ENCODE peak calls at places on chromosomes 1 and 21, in eight cellular contexts. One of them, this sample, is unnamed.

GRCh38 chr21:36910581-36911307 is 55.7 kb downstream of the HLCS start:
- DNase-seq in fibroblast of villous mesenchyme: peak
- DNase-seq in ascending aorta: no peak
- DNase-seq in mammary epithelial cell: no peak
- DNase-seq in endothelial cell: no peak
- DNase-seq in colonic mucosa: no peak
- DNase-seq in esophagus squamous epithelium: no peak
- DNase-seq in cardiac muscle cell: no peak
- DNase-seq in this sample: no peak

GRCh38 chr1:57270926-57271698 is 152.7 kb downstream of the DAB1 start:
- DNase-seq in fibroblast of villous mesenchyme: no peak
- DNase-seq in ascending aorta: no peak
- DNase-seq in mammary epithelial cell: no peak
- DNase-seq in endothelial cell: no peak
- DNase-seq in colonic mucosa: no peak
- DNase-seq in esophagus squamous epithelium: no peak
- DNase-seq in cardiac muscle cell: no peak
- DNase-seq in this sample: no peak

GRCh38 chr1:58487002-58487401 is 59.5 kb downstream of the OMA1 start:
- DNase-seq in fibroblast of villous mesenchyme: no peak
- DNase-seq in ascending aorta: no peak
- DNase-seq in mammary epithelial cell: no peak
- DNase-seq in endothelial cell: no peak
- DNase-seq in colonic mucosa: no peak
- DNase-seq in esophagus squamous epithelium: no peak
- DNase-seq in cardiac muscle cell: no peak
- DNase-seq in this sample: no peak

GRCh38 chr1:22529901-22530621 is 33.2 kb upstream of the EPHA8 start:
- DNase-seq in fibroblast of villous mesenchyme: no peak
- DNase-seq in ascending aorta: no peak
- DNase-seq in mammary epithelial cell: no peak
- DNase-seq in endothelial cell: no peak
- DNase-seq in colonic mucosa: no peak
- DNase-seq in esophagus squamous epithelium: no peak
- DNase-seq in cardiac muscle cell: no peak
- DNase-seq in this sample: no peak

GRCh38 chr1:41689596-41689995 is 205.1 kb upstream of the EDN2 start:
- DNase-seq in fibroblast of villous mesenchyme: no peak
- DNase-seq in ascending aorta: no peak
- DNase-seq in mammary epithelial cell: no peak
- DNase-seq in endothelial cell: no peak
- DNase-seq in colonic mucosa: no peak
- DNase-seq in esophagus squamous epithelium: no peak
- DNase-seq in cardiac muscle cell: no peak
- DNase-seq in this sample: no peak

GRCh38 chr1:59265622-59266021 is 31.3 kb upstream of the FGGY start:
- DNase-seq in fibroblast of villous mesenchyme: no peak
- DNase-seq in ascending aorta: no peak
- DNase-seq in mammary epithelial cell: no peak
- DNase-seq in endothelial cell: no peak
- DNase-seq in colonic mucosa: no peak
- DNase-seq in esophagus squamous epithelium: no peak
- DNase-seq in cardiac muscle cell: no peak
- DNase-seq in this sample: no peak

GRCh38 chr1:97647776-97648175 is 273.1 kb downstream of the DPYD start:
- DNase-seq in fibroblast of villous mesenchyme: peak
- DNase-seq in ascending aorta: no peak
- DNase-seq in mammary epithelial cell: peak
- DNase-seq in endothelial cell: no peak
- DNase-seq in colonic mucosa: no peak
- DNase-seq in esophagus squamous epithelium: no peak
- DNase-seq in cardiac muscle cell: no peak
- DNase-seq in this sample: no peak

GRCh38 chr1:8677782-8678181 is 139.7 kb downstream of the RERE start:
- DNase-seq in fibroblast of villous mesenchyme: peak
- DNase-seq in ascending aorta: no peak
- DNase-seq in mammary epithelial cell: no peak
- DNase-seq in endothelial cell: no peak
- DNase-seq in colonic mucosa: no peak
- DNase-seq in esophagus squamous epithelium: no peak
- DNase-seq in cardiac muscle cell: no peak
- DNase-seq in this sample: no peak

GRCh38 chr1:48207131-48207530 is 15.4 kb upstream of the SLC5A9 start:
- DNase-seq in fibroblast of villous mesenchyme: no peak
- DNase-seq in ascending aorta: no peak
- DNase-seq in mammary epithelial cell: no peak
- DNase-seq in endothelial cell: no peak
- DNase-seq in colonic mucosa: no peak
- DNase-seq in esophagus squamous epithelium: no peak
- DNase-seq in cardiac muscle cell: no peak
- DNase-seq in this sample: no peak

GRCh38 chr1:77538956-77539509 is 143.4 kb downstream of the ZZZ3 start:
- DNase-seq in fibroblast of villous mesenchyme: peak
- DNase-seq in ascending aorta: no peak
- DNase-seq in mammary epithelial cell: peak
- DNase-seq in endothelial cell: no peak
- DNase-seq in colonic mucosa: no peak
- DNase-seq in esophagus squamous epithelium: no peak
- DNase-seq in cardiac muscle cell: no peak
- DNase-seq in this sample: no peak

GRCh38 chr1:24793762-24794161 is 48.5 kb downstream of the CLIC4 start:
- DNase-seq in fibroblast of villous mesenchyme: peak
- DNase-seq in ascending aorta: no peak
- DNase-seq in mammary epithelial cell: no peak
- DNase-seq in endothelial cell: no peak
- DNase-seq in colonic mucosa: no peak
- DNase-seq in esophagus squamous epithelium: no peak
- DNase-seq in cardiac muscle cell: no peak
- DNase-seq in this sample: no peak

GRCh38 chr21:15552914-15553491 is 176.8 kb upstream of the USP25 start:
- DNase-seq in fibroblast of villous mesenchyme: peak
- DNase-seq in ascending aorta: no peak
- DNase-seq in mammary epithelial cell: peak
- DNase-seq in endothelial cell: no peak
- DNase-seq in colonic mucosa: no peak
- DNase-seq in esophagus squamous epithelium: no peak
- DNase-seq in cardiac muscle cell: no peak
- DNase-seq in this sample: no peak

GRCh38 chr1:175169305-175170018 is 23.1 kb downstream of the KIAA0040 start:
- DNase-seq in fibroblast of villous mesenchyme: peak
- DNase-seq in ascending aorta: no peak
- DNase-seq in mammary epithelial cell: peak
- DNase-seq in endothelial cell: no peak
- DNase-seq in colonic mucosa: no peak
- DNase-seq in esophagus squamous epithelium: no peak
- DNase-seq in cardiac muscle cell: no peak
- DNase-seq in this sample: no peak

GRCh38 chr1:201172336-201172735 is 18.1 kb upstream of the TMEM9 start:
- DNase-seq in fibroblast of villous mesenchyme: no peak
- DNase-seq in ascending aorta: no peak
- DNase-seq in mammary epithelial cell: no peak
- DNase-seq in endothelial cell: no peak
- DNase-seq in colonic mucosa: no peak
- DNase-seq in esophagus squamous epithelium: no peak
- DNase-seq in cardiac muscle cell: peak
- DNase-seq in this sample: no peak

GRCh38 chr1:215911406-215911968 is 344.4 kb downstream of the KCTD3 start:
- DNase-seq in fibroblast of villous mesenchyme: no peak
- DNase-seq in ascending aorta: no peak
- DNase-seq in mammary epithelial cell: no peak
- DNase-seq in endothelial cell: no peak
- DNase-seq in colonic mucosa: no peak
- DNase-seq in esophagus squamous epithelium: no peak
- DNase-seq in cardiac muscle cell: no peak
- DNase-seq in this sample: no peak

GRCh38 chr1:237672748-237673147 is 218.0 kb downstream of the ZP4 start:
- DNase-seq in fibroblast of villous mesenchyme: no peak
- DNase-seq in ascending aorta: no peak
- DNase-seq in mammary epithelial cell: peak
- DNase-seq in endothelial cell: no peak
- DNase-seq in colonic mucosa: no peak
- DNase-seq in esophagus squamous epithelium: no peak
- DNase-seq in cardiac muscle cell: no peak
- DNase-seq in this sample: no peak

GRCh38 chr1:223810586-223810985 is 35.2 kb downstream of the TP53BP2 start:
- DNase-seq in fibroblast of villous mesenchyme: no peak
- DNase-seq in ascending aorta: no peak
- DNase-seq in mammary epithelial cell: peak
- DNase-seq in endothelial cell: no peak
- DNase-seq in colonic mucosa: no peak
- DNase-seq in esophagus squamous epithelium: no peak
- DNase-seq in cardiac muscle cell: no peak
- DNase-seq in this sample: no peak

GRCh38 chr1:226938903-226939438 is 1.1 kb upstream of the COQ8A start:
- DNase-seq in fibroblast of villous mesenchyme: peak
- DNase-seq in ascending aorta: no peak
- DNase-seq in mammary epithelial cell: peak
- DNase-seq in endothelial cell: no peak
- DNase-seq in colonic mucosa: no peak
- DNase-seq in esophagus squamous epithelium: no peak
- DNase-seq in cardiac muscle cell: no peak
- DNase-seq in this sample: no peak

GRCh38 chr1:244326757-244327156 is 125.0 kb downstream of the ADSS2 start:
- DNase-seq in fibroblast of villous mesenchyme: no peak
- DNase-seq in ascending aorta: no peak
- DNase-seq in mammary epithelial cell: no peak
- DNase-seq in endothelial cell: no peak
- DNase-seq in colonic mucosa: no peak
- DNase-seq in esophagus squamous epithelium: no peak
- DNase-seq in cardiac muscle cell: no peak
- DNase-seq in this sample: no peak

GRCh38 chr1:21324368-21325137 is 34.3 kb upstream of the ECE1 start:
- DNase-seq in fibroblast of villous mesenchyme: peak
- DNase-seq in ascending aorta: peak
- DNase-seq in mammary epithelial cell: peak
- DNase-seq in endothelial cell: no peak
- DNase-seq in colonic mucosa: peak
- DNase-seq in esophagus squamous epithelium: no peak
- DNase-seq in cardiac muscle cell: no peak
- DNase-seq in this sample: no peak

GRCh38 chr21:45289655-45290515 is 2.2 kb upstream of the POFUT2 start:
- DNase-seq in fibroblast of villous mesenchyme: no peak
- DNase-seq in ascending aorta: no peak
- DNase-seq in mammary epithelial cell: no peak
- DNase-seq in endothelial cell: no peak
- DNase-seq in colonic mucosa: no peak
- DNase-seq in esophagus squamous epithelium: no peak
- DNase-seq in cardiac muscle cell: peak
- DNase-seq in this sample: no peak
- TF ChIP-seq CTCF in fibroblast of villous mesenchyme: peak
- TF ChIP-seq CTCF in ascending aorta: no peak
- TF ChIP-seq CTCF in mammary epithelial cell: no peak
- TF ChIP-seq CTCF in endothelial cell: peak
- TF ChIP-seq CTCF in colonic mucosa: no peak
- TF ChIP-seq CTCF in esophagus squamous epithelium: no peak
- TF ChIP-seq CTCF in cardiac muscle cell: peak
- TF ChIP-seq CTCF in this sample: peak

GRCh38 chr1:62228139-62228882 is 33.7 kb downstream of the L1TD1 start:
- DNase-seq in fibroblast of villous mesenchyme: no peak
- DNase-seq in ascending aorta: no peak
- DNase-seq in mammary epithelial cell: no peak
- DNase-seq in endothelial cell: no peak
- DNase-seq in colonic mucosa: no peak
- DNase-seq in esophagus squamous epithelium: no peak
- DNase-seq in cardiac muscle cell: no peak
- DNase-seq in this sample: no peak

GRCh38 chr1:62227496-62227895 is 32.8 kb downstream of the L1TD1 start:
- DNase-seq in fibroblast of villous mesenchyme: no peak
- DNase-seq in ascending aorta: no peak
- DNase-seq in mammary epithelial cell: no peak
- DNase-seq in endothelial cell: no peak
- DNase-seq in colonic mucosa: no peak
- DNase-seq in esophagus squamous epithelium: no peak
- DNase-seq in cardiac muscle cell: no peak
- DNase-seq in this sample: no peak

GRCh38 chr1:62229932-62230331 is 35.3 kb downstream of the L1TD1 start:
- DNase-seq in fibroblast of villous mesenchyme: peak
- DNase-seq in ascending aorta: no peak
- DNase-seq in mammary epithelial cell: no peak
- DNase-seq in endothelial cell: no peak
- DNase-seq in colonic mucosa: no peak
- DNase-seq in esophagus squamous epithelium: no peak
- DNase-seq in cardiac muscle cell: peak
- DNase-seq in this sample: no peak

GRCh38 chr1:62229468-62229867 is 34.8 kb downstream of the L1TD1 start:
- DNase-seq in fibroblast of villous mesenchyme: no peak
- DNase-seq in ascending aorta: no peak
- DNase-seq in mammary epithelial cell: no peak
- DNase-seq in endothelial cell: no peak
- DNase-seq in colonic mucosa: no peak
- DNase-seq in esophagus squamous epithelium: no peak
- DNase-seq in cardiac muscle cell: no peak
- DNase-seq in this sample: no peak

GRCh38 chr1:62228883-62229187 is 34.2 kb downstream of the L1TD1 start:
- DNase-seq in fibroblast of villous mesenchyme: no peak
- DNase-seq in ascending aorta: no peak
- DNase-seq in mammary epithelial cell: no peak
- DNase-seq in endothelial cell: no peak
- DNase-seq in colonic mucosa: no peak
- DNase-seq in esophagus squamous epithelium: no peak
- DNase-seq in cardiac muscle cell: no peak
- DNase-seq in this sample: no peak
- TF ChIP-seq CTCF in fibroblast of villous mesenchyme: no peak
- TF ChIP-seq CTCF in ascending aorta: no peak
- TF ChIP-seq CTCF in mammary epithelial cell: no peak
- TF ChIP-seq CTCF in endothelial cell: no peak
- TF ChIP-seq CTCF in colonic mucosa: no peak
- TF ChIP-seq CTCF in esophagus squamous epithelium: no peak
- TF ChIP-seq CTCF in cardiac muscle cell: no peak
- TF ChIP-seq CTCF in this sample: no peak

DNA sequence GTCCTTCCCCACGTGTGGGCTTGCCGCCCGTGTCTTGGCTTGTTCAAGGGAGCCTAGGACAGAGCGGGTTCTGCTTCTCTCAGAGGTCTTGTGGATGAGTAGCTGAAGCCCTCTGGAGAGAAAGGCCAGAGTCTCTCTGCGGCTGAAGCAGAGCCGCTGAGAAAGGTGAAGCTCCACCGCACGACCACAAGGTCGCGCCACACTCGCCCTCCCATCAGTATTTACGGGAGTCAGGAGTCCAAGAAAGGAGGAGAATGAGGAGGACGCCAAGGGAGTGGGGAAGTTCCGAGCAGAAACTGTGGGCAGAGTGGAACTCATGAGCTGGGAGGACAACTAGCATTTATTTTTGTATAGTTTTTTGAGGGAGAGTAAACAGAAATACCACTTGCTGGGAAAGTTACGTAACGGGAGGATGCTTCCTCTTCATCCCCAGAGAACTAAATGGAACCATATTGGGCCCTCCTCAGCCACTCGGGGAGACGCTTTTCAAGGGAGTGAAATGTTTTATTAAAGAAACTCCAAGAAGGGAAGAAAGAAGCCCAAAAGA is 51.6 kb upstream of the HAO2 start:
- DNase-seq in fibroblast of villous mesenchyme: no peak
- DNase-seq in ascending aorta: no peak
- DNase-seq in mammary epithelial cell: no peak
- DNase-seq in endothelial cell: peak
- DNase-seq in colonic mucosa: no peak
- DNase-seq in esophagus squamous epithelium: no peak
- DNase-seq in cardiac muscle cell: no peak
- DNase-seq in this sample: no peak
- TF ChIP-seq CTCF in fibroblast of villous mesenchyme: peak
- TF ChIP-seq CTCF in ascending aorta: no peak
- TF ChIP-seq CTCF in mammary epithelial cell: no peak
- TF ChIP-seq CTCF in endothelial cell: peak
- TF ChIP-seq CTCF in colonic mucosa: no peak
- TF ChIP-seq CTCF in esophagus squamous epithelium: no peak
- TF ChIP-seq CTCF in cardiac muscle cell: no peak
- TF ChIP-seq CTCF in this sample: peak

GRCh38 chr1:116504308-116505156 is 66.3 kb downstream of the CD58 start:
- DNase-seq in fibroblast of villous mesenchyme: peak
- DNase-seq in ascending aorta: peak
- DNase-seq in mammary epithelial cell: peak
- DNase-seq in endothelial cell: no peak
- DNase-seq in colonic mucosa: no peak
- DNase-seq in esophagus squamous epithelium: peak
- DNase-seq in cardiac muscle cell: no peak
- DNase-seq in this sample: no peak
- TF ChIP-seq CTCF in fibroblast of villous mesenchyme: no peak
- TF ChIP-seq CTCF in ascending aorta: no peak
- TF ChIP-seq CTCF in mammary epithelial cell: no peak
- TF ChIP-seq CTCF in endothelial cell: no peak
- TF ChIP-seq CTCF in colonic mucosa: no peak
- TF ChIP-seq CTCF in esophagus squamous epithelium: no peak
- TF ChIP-seq CTCF in cardiac muscle cell: no peak
- TF ChIP-seq CTCF in this sample: no peak